ENCODE peak calls at places on chromosomes 16 and 17, in eight cellular contexts. W, H, U, A, J, I, X and E are unnamed samples.

GRCh38 chr16:12971216-12971615 is 69.8 kb downstream of the SHISA9 start:
- DNase-seq in W (peak), H (peak), U (peak), I (peak), J (no peak), A (no peak), X (peak), E (peak)

GRCh38 chr17:17907469-17907868 is 64.7 kb downstream of the TOM1L2 start:
- DNase-seq in I (no peak), H (no peak), J (no peak), A (no peak), X (no peak), U (no peak), W (no peak), E (no peak)

GRCh38 chr17:70295732-70296131 is 126.4 kb downstream of the KCNJ2 start:
- DNase-seq in U (peak), H (no peak), I (no peak), A (peak), J (peak), W (no peak), X (no peak), E (no peak)

GRCh38 chr16:10494343-10495030 is 85.9 kb downstream of the EMP2 start:
- DNase-seq in X (no peak), A (no peak), H (no peak), J (no peak), U (no peak), I (no peak), W (no peak), E (no peak)

GRCh38 chr16:19980866-19981265 is 92.8 kb downstream of the GPR139 start:
- DNase-seq in X (peak), W (peak), H (peak), A (no peak), U (peak), I (no peak), J (no peak), E (peak)

GRCh38 chr17:55577687-55578086 is 66.4 kb upstream of the SMIM36 start:
- DNase-seq in U (no peak), J (peak), I (no peak), X (no peak), H (peak), A (peak), W (no peak), E (peak)

GRCh38 chr17:32281011-32281451 is 15.4 kb downstream of the RHBDL3 start:
- DNase-seq in I (no peak), A (peak), U (peak), H (no peak), J (peak), W (no peak), X (peak), E (no peak)

GRCh38 chr17:4014148-4014927 is 50.1 kb upstream of the ATP2A3 start:
- DNase-seq in J (no peak), X (no peak), U (no peak), W (no peak), I (no peak), A (no peak), H (no peak), E (no peak)

GRCh38 chr17:76365256-76365903 is 11.7 kb upstream of the PRPSAP1 start:
- DNase-seq in I (no peak), J (no peak), X (peak), H (no peak), A (no peak), W (no peak), U (no peak), E (no peak)

GRCh38 chr16:23030001-23030400 is 119.3 kb downstream of the USP31 start:
- DNase-seq in X (no peak), U (no peak), W (no peak), I (no peak), J (no peak), H (no peak), A (no peak), E (no peak)

GRCh38 chr16:67517178-67517492 is 11.5 kb upstream of the RIPOR1 start:
- DNase-seq in J (no peak), A (no peak), I (no peak), W (no peak), X (no peak), U (no peak), H (no peak), E (no peak)

GRCh38 chr17:30290696-30291570 is 811 bp downstream of the BLMH start:
- DNase-seq in A (peak), I (peak), W (peak), X (peak), J (peak), U (peak), H (peak), E (peak)

GRCh38 chr16:2056681-2057407 is 9.1 kb downstream of the TSC2 start:
- DNase-seq in H (no peak), I (no peak), A (no peak), X (no peak), J (no peak), U (no peak), W (no peak), E (no peak)
- TF ChIP-seq CTCF in H (peak), I (peak), A (no peak), X (peak), J (peak), U (no peak), W (no peak), E (peak)

GRCh38 chr16:4390266-4391260 is 18.9 kb downstream of the VASN start:
- DNase-seq in I (no peak), W (no peak), X (no peak), U (no peak), H (no peak), J (no peak), A (no peak), E (no peak)
- TF ChIP-seq CTCF in I (no peak), W (no peak), X (peak), U (no peak), H (peak), J (no peak), A (no peak), E (no peak)

GRCh38 chr17:81961087-81961514 is at the start of gene NOTUM:
- DNase-seq in J (no peak), X (no peak), W (peak), H (no peak), A (no peak), I (no peak), U (no peak), E (no peak)
- TF ChIP-seq CTCF in J (peak), X (peak), W (peak), H (no peak), A (no peak), I (no peak), U (no peak), E (no peak)

GRCh38 chr16:3012828-3013420 is at the start of gene CLDN9:
- DNase-seq in H (no peak), X (no peak), J (no peak), W (no peak), U (peak), I (no peak), A (no peak), E (no peak)

GRCh38 chr16:3012246-3012645 is 477 bp upstream of the CLDN9 start:
- DNase-seq in J (no peak), H (no peak), U (peak), A (no peak), I (no peak), X (no peak), W (no peak), E (no peak)

GRCh38 chr16:3014971-3015370 is 2.2 kb downstream of the CLDN9 start:
- DNase-seq in U (no peak), J (no peak), A (no peak), W (no peak), I (no peak), H (no peak), X (no peak), E (no peak)

GRCh38 chr16:3013998-3014690 is 1.4 kb downstream of the CLDN9 start:
- DNase-seq in J (no peak), H (no peak), I (no peak), U (no peak), W (no peak), A (no peak), X (no peak), E (no peak)

DNA sequence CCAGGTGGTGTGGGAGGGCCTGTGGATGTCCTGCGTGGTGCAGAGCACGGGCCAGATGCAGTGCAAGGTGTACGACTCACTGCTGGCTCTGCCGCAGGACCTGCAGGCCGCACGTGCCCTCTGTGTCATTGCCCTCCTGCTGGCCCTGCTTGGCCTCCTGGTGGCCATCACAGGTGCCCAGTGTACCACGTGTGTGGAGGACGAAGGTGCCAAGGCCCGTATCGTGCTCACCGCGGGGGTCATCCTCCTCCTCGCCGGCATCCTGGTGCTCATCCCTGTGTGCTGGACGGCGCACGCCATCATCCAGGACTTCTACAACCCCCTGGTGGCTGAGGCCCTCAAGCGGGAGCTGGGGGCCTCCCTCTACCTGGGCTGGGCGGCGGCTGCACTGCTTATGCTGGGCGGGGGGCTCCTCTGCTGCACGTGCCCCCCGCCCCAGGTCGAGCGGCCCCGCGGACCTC is 798 bp downstream of the CLDN9 start:
- DNase-seq in W (no peak), H (no peak), U (no peak), J (no peak), I (no peak), X (no peak), A (no peak), E (no peak)
- TF ChIP-seq CTCF in W (no peak), H (no peak), U (no peak), J (no peak), I (no peak), X (no peak), A (no peak), E (no peak)